ENCODE peak calls at places on chromosomes 4 and X, in six cellular contexts. One of them, this sample, is unnamed.

GRCh38 chr4:106369456-106370060 is 980 bp upstream of the GIMD1 start:
- DNase-seq in H9: peak; percentile 38
- DNase-seq in H1: peak; percentile 17
- DNase-seq in IMR-90: peak; percentile 86
- DNase-seq in neuronal stem cell: peak; percentile 45
- DNase-seq in trophoblast cell: peak; percentile 68
- DNase-seq in this sample: peak; percentile 78

GRCh38 chr4:48017108-48017527 is 546 bp downstream of the NIPAL1 start:
- DNase-seq in H9: peak; percentile 79
- DNase-seq in H1: no peak
- DNase-seq in IMR-90: peak; percentile 66
- DNase-seq in neuronal stem cell: peak; percentile 21
- DNase-seq in trophoblast cell: peak; percentile 93
- DNase-seq in this sample: peak; percentile 82

GRCh38 chr4:1683371-1683902 is 676 bp downstream of the FAM53A start:
- DNase-seq in H9: peak; percentile 45
- DNase-seq in H1: no peak
- DNase-seq in IMR-90: peak; percentile 88
- DNase-seq in neuronal stem cell: peak; percentile 18
- DNase-seq in trophoblast cell: peak; percentile 55
- DNase-seq in this sample: peak; percentile 84

GRCh38 chr4:89949782-89950387 is 55.2 kb downstream of the MMRN1 start:
- DNase-seq in H9: no peak
- DNase-seq in H1: no peak
- DNase-seq in IMR-90: no peak
- DNase-seq in neuronal stem cell: no peak
- DNase-seq in trophoblast cell: peak; percentile 35
- DNase-seq in this sample: no peak

GRCh38 chr4:94135701-94136100 is 72.0 kb upstream of the SMARCAD1 start:
- DNase-seq in H9: no peak
- DNase-seq in H1: no peak
- DNase-seq in IMR-90: no peak
- DNase-seq in neuronal stem cell: no peak
- DNase-seq in trophoblast cell: no peak
- DNase-seq in this sample: no peak

GRCh38 chr4:97498875-97499274 is 644.4 kb downstream of the STPG2 start:
- DNase-seq in H9: no peak
- DNase-seq in H1: no peak
- DNase-seq in IMR-90: no peak
- DNase-seq in neuronal stem cell: no peak
- DNase-seq in trophoblast cell: peak; percentile 10
- DNase-seq in this sample: peak; percentile 74

GRCh38 chr4:167940217-167940616 is 152.1 kb upstream of the ANXA10 start:
- DNase-seq in H9: no peak
- DNase-seq in H1: no peak
- DNase-seq in IMR-90: no peak
- DNase-seq in neuronal stem cell: no peak
- DNase-seq in trophoblast cell: no peak
- DNase-seq in this sample: no peak

GRCh38 chr4:110195561-110196205 is 2.7 kb downstream of the ELOVL6 start:
- DNase-seq in H9: no peak
- DNase-seq in H1: no peak
- DNase-seq in IMR-90: peak; percentile 17
- DNase-seq in neuronal stem cell: no peak
- DNase-seq in trophoblast cell: no peak
- DNase-seq in this sample: peak; percentile 49

GRCh38 chr4:108941914-108942379 is 179.1 kb upstream of the ETNPPL start:
- DNase-seq in H9: no peak
- DNase-seq in H1: no peak
- DNase-seq in IMR-90: no peak
- DNase-seq in neuronal stem cell: no peak
- DNase-seq in trophoblast cell: no peak
- DNase-seq in this sample: no peak

GRCh38 chrX:106300656-106301055 is 132.6 kb downstream of the PWWP3B start:
- DNase-seq in H9: no peak
- DNase-seq in H1: no peak
- DNase-seq in IMR-90: no peak
- DNase-seq in neuronal stem cell: no peak
- DNase-seq in trophoblast cell: peak; percentile 88
- DNase-seq in this sample: no peak

GRCh38 chr4:182809417-182810102 is 107.6 kb downstream of the DCTD start:
- DNase-seq in H9: no peak
- DNase-seq in H1: no peak
- DNase-seq in IMR-90: no peak
- DNase-seq in neuronal stem cell: no peak
- DNase-seq in trophoblast cell: peak; percentile 15
- DNase-seq in this sample: no peak

GRCh38 chr4:7460591-7460990 is 25.9 kb upstream of the PSAPL1 start:
- DNase-seq in H9: no peak
- DNase-seq in H1: no peak
- DNase-seq in IMR-90: peak; percentile 7
- DNase-seq in neuronal stem cell: no peak
- DNase-seq in trophoblast cell: no peak
- DNase-seq in this sample: no peak

GRCh38 chr4:179664628-179665027 is 2222.4 kb upstream of the AGA start:
- DNase-seq in H9: no peak
- DNase-seq in H1: no peak
- DNase-seq in IMR-90: no peak
- DNase-seq in neuronal stem cell: no peak
- DNase-seq in trophoblast cell: no peak
- DNase-seq in this sample: no peak

GRCh38 chr4:95080969-95081368 is 323.2 kb downstream of the BMPR1B start:
- DNase-seq in H9: no peak
- DNase-seq in H1: no peak
- DNase-seq in IMR-90: no peak
- DNase-seq in neuronal stem cell: no peak
- DNase-seq in trophoblast cell: no peak
- DNase-seq in this sample: no peak

GRCh38 chr4:68304731-68305130 is 45.2 kb downstream of the YTHDC1 start:
- DNase-seq in H9: no peak
- DNase-seq in H1: no peak
- DNase-seq in IMR-90: no peak
- DNase-seq in neuronal stem cell: no peak
- DNase-seq in trophoblast cell: no peak
- DNase-seq in this sample: no peak

GRCh38 chr4:152896819-152897218 is 39.3 kb upstream of the FHDC1 start:
- DNase-seq in H9: no peak
- DNase-seq in H1: no peak
- DNase-seq in IMR-90: peak; percentile 67
- DNase-seq in neuronal stem cell: no peak
- DNase-seq in trophoblast cell: no peak
- DNase-seq in this sample: peak; percentile 41

GRCh38 chr4:8921465-8921864 is 49.8 kb upstream of the HMX1 start:
- DNase-seq in H9: no peak
- DNase-seq in H1: no peak
- DNase-seq in IMR-90: no peak
- DNase-seq in neuronal stem cell: no peak
- DNase-seq in trophoblast cell: no peak
- DNase-seq in this sample: no peak

GRCh38 chrX:108225456-108225730 is 133.8 kb downstream of the ATG4A start:
- DNase-seq in H9: no peak
- DNase-seq in H1: no peak
- DNase-seq in IMR-90: no peak
- DNase-seq in neuronal stem cell: no peak
- DNase-seq in trophoblast cell: no peak
- DNase-seq in this sample: no peak

GRCh38 chrX:103398321-103398937 is 22.1 kb downstream of the BEX3 start:
- DNase-seq in H9: no peak
- DNase-seq in H1: no peak
- DNase-seq in IMR-90: peak; percentile 86
- DNase-seq in neuronal stem cell: no peak
- DNase-seq in trophoblast cell: peak; percentile 37
- DNase-seq in this sample: peak; percentile 86

GRCh38 chr4:81164126-81164525 is 50.9 kb downstream of the PRKG2 start:
- DNase-seq in H9: no peak
- DNase-seq in H1: no peak
- DNase-seq in IMR-90: no peak
- DNase-seq in neuronal stem cell: no peak
- DNase-seq in trophoblast cell: no peak
- DNase-seq in this sample: no peak

GRCh38 chr4:8171941-8172924 is 13.6 kb upstream of the ABLIM2 start:
- DNase-seq in H9: no peak
- DNase-seq in H1: no peak
- DNase-seq in IMR-90: peak; percentile 56
- DNase-seq in neuronal stem cell: no peak
- DNase-seq in trophoblast cell: no peak
- DNase-seq in this sample: no peak

DNA sequence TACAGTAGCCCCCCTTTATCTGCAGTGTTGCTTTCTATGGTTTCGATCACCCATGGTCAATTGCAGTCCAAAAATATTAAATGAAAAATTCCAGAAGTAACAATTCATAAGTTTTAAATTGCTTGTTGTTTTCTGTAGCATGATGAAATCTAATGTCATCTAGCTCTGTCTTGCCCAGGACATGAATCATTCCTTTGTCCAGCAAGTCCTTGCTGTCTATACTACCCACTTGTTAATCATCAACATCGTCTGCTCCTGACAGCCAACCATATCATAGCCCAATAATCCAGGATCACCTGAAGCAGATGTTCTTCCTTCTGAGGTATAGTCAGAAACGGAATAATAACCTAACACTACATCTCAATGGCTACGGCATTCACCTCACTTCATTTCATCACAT is 79.8 kb downstream of the ADAMTS3 start:
- DNase-seq in H9: no peak
- DNase-seq in H1: no peak
- DNase-seq in IMR-90: peak; percentile 4
- DNase-seq in neuronal stem cell: no peak
- DNase-seq in trophoblast cell: no peak
- DNase-seq in this sample: no peak
- H4K91ac ChIP-seq in H9: no peak overlapping the region
- H4K91ac ChIP-seq in H1: no peak overlapping the region
- H4K91ac ChIP-seq in IMR-90: no peak overlapping the region
- H4K91ac ChIP-seq in neuronal stem cell: no peak overlapping the region
- H4K91ac ChIP-seq in trophoblast cell: no peak overlapping the region
- H4K91ac ChIP-seq in this sample: no peak overlapping the region

DNA sequence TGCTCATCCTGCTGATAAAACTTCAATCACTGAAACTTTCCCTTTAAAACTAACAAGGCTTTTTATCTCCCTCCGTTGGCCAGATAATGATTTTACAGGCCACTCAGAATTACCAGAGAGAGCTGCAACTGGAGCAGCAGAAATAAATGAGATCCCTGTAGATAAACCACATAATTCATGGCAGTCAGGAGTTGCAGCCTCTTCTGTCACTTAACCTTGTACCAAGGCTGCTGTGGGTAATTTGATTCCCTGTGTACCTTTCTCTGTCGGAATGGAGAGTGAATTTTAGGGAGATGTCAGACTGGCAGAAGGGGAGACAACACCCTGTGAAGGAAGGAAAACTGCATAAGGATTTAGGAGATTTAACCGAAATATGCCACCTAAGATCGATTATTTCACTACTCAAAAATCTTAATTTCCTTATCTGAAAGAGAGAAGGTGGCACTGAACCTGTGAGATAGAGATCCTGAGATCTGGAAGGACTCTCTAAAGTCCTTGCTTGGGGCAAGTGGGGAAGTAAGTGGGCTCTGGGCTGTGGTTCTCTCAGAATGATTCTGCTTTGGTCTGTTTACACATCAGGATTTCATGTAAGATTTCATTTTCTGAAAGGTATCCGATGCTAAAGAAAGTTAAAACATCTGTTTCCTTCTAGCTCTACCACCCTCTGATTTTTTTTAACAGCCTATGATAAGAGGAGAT is 14.3 kb upstream of the TSPAN5 start:
- DNase-seq in H9: no peak
- DNase-seq in H1: no peak
- DNase-seq in IMR-90: no peak
- DNase-seq in neuronal stem cell: no peak
- DNase-seq in trophoblast cell: no peak
- DNase-seq in this sample: peak; percentile 10
- H4K91ac ChIP-seq in H9: no peak overlapping the region
- H4K91ac ChIP-seq in H1: no peak overlapping the region
- H4K91ac ChIP-seq in IMR-90: no peak overlapping the region
- H4K91ac ChIP-seq in neuronal stem cell: no peak overlapping the region
- H4K91ac ChIP-seq in trophoblast cell: no peak overlapping the region
- H4K91ac ChIP-seq in this sample: no peak overlapping the region

GRCh38 chrX:31070057-31070468 is 1.8 kb downstream of the FTHL17 start:
- DNase-seq in H9: no peak
- DNase-seq in H1: no peak
- DNase-seq in IMR-90: no peak
- DNase-seq in neuronal stem cell: no peak
- DNase-seq in trophoblast cell: no peak
- DNase-seq in this sample: no peak
- H4K91ac ChIP-seq in H9: no peak overlapping the region
- H4K91ac ChIP-seq in H1: no peak overlapping the region
- H4K91ac ChIP-seq in IMR-90: no peak overlapping the region
- H4K91ac ChIP-seq in neuronal stem cell: no peak overlapping the region
- H4K91ac ChIP-seq in trophoblast cell: no peak overlapping the region
- H4K91ac ChIP-seq in this sample: no peak overlapping the region

GRCh38 chr4:85555210-85555609 is 80.3 kb downstream of the ARHGAP24 start:
- DNase-seq in H9: no peak
- DNase-seq in H1: no peak
- DNase-seq in IMR-90: no peak
- DNase-seq in neuronal stem cell: no peak
- DNase-seq in trophoblast cell: no peak
- DNase-seq in this sample: no peak

GRCh38 chr4:85557016-85557901 is 82.3 kb downstream of the ARHGAP24 start:
- DNase-seq in H9: no peak
- DNase-seq in H1: no peak
- DNase-seq in IMR-90: no peak
- DNase-seq in neuronal stem cell: no peak
- DNase-seq in trophoblast cell: no peak
- DNase-seq in this sample: no peak

DNA sequence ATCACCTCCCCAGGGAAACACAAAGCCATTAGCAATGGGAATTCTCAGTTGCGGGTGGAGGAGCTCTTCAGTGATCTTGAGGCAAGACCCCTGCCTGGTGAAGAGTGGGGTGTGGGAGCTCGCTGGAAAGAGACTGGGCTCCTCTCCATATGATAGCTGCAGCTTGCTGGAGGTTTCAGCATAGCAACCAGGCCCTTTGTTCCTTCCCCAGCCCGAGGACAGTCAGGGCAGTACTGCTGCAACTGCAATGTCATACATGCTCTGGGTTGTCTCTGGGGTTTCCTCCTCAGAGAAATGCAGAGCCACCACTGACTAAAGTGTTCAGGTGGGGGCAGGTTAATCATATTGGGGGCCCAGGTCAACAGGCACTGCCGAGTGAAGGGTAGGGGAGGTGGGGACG is 81.3 kb downstream of the ARHGAP24 start:
- DNase-seq in H9: no peak
- DNase-seq in H1: no peak
- DNase-seq in IMR-90: no peak
- DNase-seq in neuronal stem cell: no peak
- DNase-seq in trophoblast cell: no peak
- DNase-seq in this sample: no peak
- H4K91ac ChIP-seq in H9: no peak overlapping the region
- H4K91ac ChIP-seq in H1: no peak overlapping the region
- H4K91ac ChIP-seq in IMR-90: no peak overlapping the region
- H4K91ac ChIP-seq in neuronal stem cell: no peak overlapping the region
- H4K91ac ChIP-seq in trophoblast cell: no peak overlapping the region
- H4K91ac ChIP-seq in this sample: no peak overlapping the region

GRCh38 chr4:139472761-139473335 is 18.9 kb downstream of the RAB33B start:
- DNase-seq in H9: no peak
- DNase-seq in H1: no peak
- DNase-seq in IMR-90: no peak
- DNase-seq in neuronal stem cell: no peak
- DNase-seq in trophoblast cell: no peak
- DNase-seq in this sample: no peak
- H4K91ac ChIP-seq in H9: no peak overlapping the region
- H4K91ac ChIP-seq in H1: no peak overlapping the region
- H4K91ac ChIP-seq in IMR-90: no peak overlapping the region
- H4K91ac ChIP-seq in neuronal stem cell: no peak overlapping the region
- H4K91ac ChIP-seq in trophoblast cell: no peak overlapping the region
- H4K91ac ChIP-seq in this sample: no peak overlapping the region

GRCh38 chrX:68372665-68373064 is 60.6 kb downstream of the OPHN1 start:
- DNase-seq in H9: no peak
- DNase-seq in H1: no peak
- DNase-seq in IMR-90: no peak
- DNase-seq in neuronal stem cell: no peak
- DNase-seq in trophoblast cell: no peak
- DNase-seq in this sample: no peak
- H4K91ac ChIP-seq in H9: no peak overlapping the region
- H4K91ac ChIP-seq in H1: no peak overlapping the region
- H4K91ac ChIP-seq in IMR-90: no peak overlapping the region
- H4K91ac ChIP-seq in neuronal stem cell: no peak overlapping the region
- H4K91ac ChIP-seq in trophoblast cell: no peak overlapping the region
- H4K91ac ChIP-seq in this sample: no peak overlapping the region